ENCODE peak calls at places on chromosomes 5 and 9, in five cellular contexts. I, A, U, P and C are unnamed samples.

GRCh38 chr9:136172412-136173079 is 32.4 kb downstream of the LHX3 start:
- DNase-seq in I (peak), A (peak), U (no peak), P (no peak), C (no peak)

GRCh38 chr5:103031607-103032006 is 88.3 kb downstream of the GIN1 start:
- DNase-seq in I (no peak), A (no peak), U (no peak), P (no peak), C (no peak)

GRCh38 chr5:143775258-143775657 is 36.7 kb upstream of the HMHB1 start:
- DNase-seq in I (no peak), A (no peak), U (peak), P (no peak), C (no peak)

GRCh38 chr9:37787059-37787458 is 2.2 kb upstream of the EXOSC3 start:
- DNase-seq in I (peak), A (peak), U (no peak), P (no peak), C (no peak)

GRCh38 chr5:2353211-2353610 is 398.3 kb downstream of the IRX2 start:
- DNase-seq in I (no peak), A (no peak), U (no peak), P (no peak), C (no peak)

GRCh38 chr9:110110154-110110553 is 97.8 kb downstream of the C9orf152 start:
- DNase-seq in I (no peak), A (no peak), U (no peak), P (no peak), C (no peak)

GRCh38 chr9:129383005-129383414 is 204.9 kb upstream of the IER5L start:
- DNase-seq in I (peak), A (no peak), U (peak), P (no peak), C (peak)

GRCh38 chr9:134670851-134671281 is 29.3 kb downstream of the COL5A1 start:
- DNase-seq in I (no peak), A (no peak), U (no peak), P (no peak), C (no peak)

GRCh38 chr5:88826959-88827585 is 55.9 kb downstream of the MEF2C start:
- DNase-seq in I (peak), A (no peak), U (peak), P (no peak), C (peak)

GRCh38 chr5:133514456-133514855 is 97.9 kb downstream of the FSTL4 start:
- DNase-seq in I (no peak), A (no peak), U (no peak), P (no peak), C (no peak)

GRCh38 chr5:157554180-157555030 is 21.2 kb downstream of the ADAM19 start:
- DNase-seq in I (no peak), A (no peak), U (no peak), P (no peak), C (no peak)

GRCh38 chr5:80255425-80255751 is 460 bp downstream of the SERINC5 start:
- DNase-seq in I (no peak), A (no peak), U (peak), P (peak), C (peak)

GRCh38 chr5:31680528-31680927 is 41.6 kb downstream of the PDZD2 start:
- DNase-seq in I (no peak), A (no peak), U (no peak), P (no peak), C (no peak)

GRCh38 chr5:75450069-75450468 is 61.4 kb downstream of the CERT1 start:
- DNase-seq in I (no peak), A (no peak), U (no peak), P (no peak), C (peak)

GRCh38 chr9:89523948-89524347 is 26.0 kb upstream of the SEMA4D start:
- DNase-seq in I (no peak), A (no peak), U (peak), P (no peak), C (no peak)

GRCh38 chr5:66642538-66642937 is 46.3 kb downstream of the MAST4 start:
- DNase-seq in I (no peak), A (no peak), U (no peak), P (no peak), C (no peak)

GRCh38 chr5:3535414-3536211 is 60.0 kb upstream of the IRX1 start:
- DNase-seq in I (no peak), A (no peak), U (no peak), P (no peak), C (peak)

GRCh38 chr9:108108802-108109448 is 619.4 kb upstream of the KLF4 start:
- DNase-seq in I (no peak), A (no peak), U (peak), P (no peak), C (no peak)

GRCh38 chr5:116887104-116887503 is 312.5 kb upstream of the SEMA6A start:
- DNase-seq in I (no peak), A (no peak), U (no peak), P (no peak), C (no peak)

GRCh38 chr9:121781143-121781542 is 129.7 kb downstream of the DAB2IP start:
- DNase-seq in I (peak), A (no peak), U (no peak), P (no peak), C (no peak)

GRCh38 chr5:61603211-61603908 is 271.3 kb downstream of the ZSWIM6 start:
- DNase-seq in I (peak), A (no peak), U (peak), P (no peak), C (peak)

GRCh38 chr5:166699616-166700015 is 1591.8 kb upstream of the WWC1 start:
- DNase-seq in I (no peak), A (no peak), U (no peak), P (no peak), C (no peak)

GRCh38 chr5:150619359-150620230 is 20.9 kb upstream of the SYNPO start:
- DNase-seq in I (no peak), A (no peak), U (no peak), P (no peak), C (no peak)

GRCh38 chr9:72185561-72185960 is 36.3 kb downstream of the GDA start:
- DNase-seq in I (no peak), A (no peak), U (no peak), P (no peak), C (no peak)

GRCh38 chr9:121288874-121289553 is 21.1 kb downstream of the GSN start:
- DNase-seq in I (peak), A (peak), U (peak), P (peak), C (peak)

GRCh38 chr9:112094948-112095779 is 79.9 kb downstream of the SUSD1 start:
- DNase-seq in I (no peak), A (no peak), U (no peak), P (no peak), C (peak)

GRCh38 chr9:124392855-124393460 is 22.3 kb downstream of the PSMB7 start:
- DNase-seq in I (peak), A (no peak), U (peak), P (no peak), C (peak)

GRCh38 chr9:122131401-122131921 is 28.1 kb downstream of the NDUFA8 start:
- DNase-seq in I (peak), A (peak), U (no peak), P (no peak), C (no peak)

GRCh38 chr5:176153741-176154140 is 84.5 kb upstream of the SIMC1 start:
- DNase-seq in I (no peak), A (no peak), U (no peak), P (no peak), C (no peak)

GRCh38 chr9:79256691-79257213 is 315.0 kb upstream of the TLE4 start:
- DNase-seq in I (no peak), A (no peak), U (peak), P (peak), C (no peak)

GRCh38 chr5:93078082-93079038 is 502.7 kb downstream of the NR2F1-AS1 start:
- DNase-seq in I (no peak), A (no peak), U (peak), P (no peak), C (peak)

GRCh38 chr9:33117816-33118215 is 41.3 kb upstream of the SMU1 start:
- DNase-seq in I (no peak), A (no peak), U (no peak), P (no peak), C (no peak)

GRCh38 chr5:149177911-149178565 is 36.7 kb downstream of the ABLIM3 start:
- DNase-seq in I (no peak), A (no peak), U (no peak), P (no peak), C (peak)

GRCh38 chr9:15211994-15212501 is 95.0 kb downstream of the TTC39B start:
- DNase-seq in I (no peak), A (no peak), U (peak), P (no peak), C (no peak)

GRCh38 chr5:137752873-137753226 is 1.3 kb downstream of the HNRNPA0 start:
- DNase-seq in I (peak), A (peak), U (peak), P (no peak), C (peak)

GRCh38 chr5:77168187-77168883 is 42.1 kb upstream of the PDE8B start:
- DNase-seq in I (no peak), A (no peak), U (no peak), P (no peak), C (no peak)

GRCh38 chr5:90878549-90879196 is 320.1 kb downstream of the ADGRV1 start:
- DNase-seq in I (no peak), A (no peak), U (peak), P (no peak), C (peak)

GRCh38 chr5:55524816-55525215 is 9.9 kb downstream of the PLPP1 start:
- DNase-seq in I (no peak), A (no peak), U (no peak), P (no peak), C (no peak)

GRCh38 chr5:38870595-38870994 is 24.8 kb downstream of the OSMR start:
- DNase-seq in I (no peak), A (no peak), U (no peak), P (no peak), C (no peak)
- H2AK5ac ChIP-seq in I (no peak), A (no peak), U (no peak), P (no peak), C (no peak)

GRCh38 chr9:93246111-93246510 is 62.2 kb downstream of the WNK2 start:
- DNase-seq in I (no peak), A (no peak), U (no peak), P (no peak), C (peak)
- H2BK12ac ChIP-seq in I (no peak), A (no peak), U (no peak), P (no peak), C (no peak)

GRCh38 chr5:135850671-135851070 is 16.2 kb downstream of the SLC25A48 start:
- DNase-seq in I (no peak), A (no peak), U (no peak), P (no peak), C (no peak)
- H3K14ac ChIP-seq in I (no peak), A (no peak), U (no peak), P (no peak), C (no peak)

DNA sequence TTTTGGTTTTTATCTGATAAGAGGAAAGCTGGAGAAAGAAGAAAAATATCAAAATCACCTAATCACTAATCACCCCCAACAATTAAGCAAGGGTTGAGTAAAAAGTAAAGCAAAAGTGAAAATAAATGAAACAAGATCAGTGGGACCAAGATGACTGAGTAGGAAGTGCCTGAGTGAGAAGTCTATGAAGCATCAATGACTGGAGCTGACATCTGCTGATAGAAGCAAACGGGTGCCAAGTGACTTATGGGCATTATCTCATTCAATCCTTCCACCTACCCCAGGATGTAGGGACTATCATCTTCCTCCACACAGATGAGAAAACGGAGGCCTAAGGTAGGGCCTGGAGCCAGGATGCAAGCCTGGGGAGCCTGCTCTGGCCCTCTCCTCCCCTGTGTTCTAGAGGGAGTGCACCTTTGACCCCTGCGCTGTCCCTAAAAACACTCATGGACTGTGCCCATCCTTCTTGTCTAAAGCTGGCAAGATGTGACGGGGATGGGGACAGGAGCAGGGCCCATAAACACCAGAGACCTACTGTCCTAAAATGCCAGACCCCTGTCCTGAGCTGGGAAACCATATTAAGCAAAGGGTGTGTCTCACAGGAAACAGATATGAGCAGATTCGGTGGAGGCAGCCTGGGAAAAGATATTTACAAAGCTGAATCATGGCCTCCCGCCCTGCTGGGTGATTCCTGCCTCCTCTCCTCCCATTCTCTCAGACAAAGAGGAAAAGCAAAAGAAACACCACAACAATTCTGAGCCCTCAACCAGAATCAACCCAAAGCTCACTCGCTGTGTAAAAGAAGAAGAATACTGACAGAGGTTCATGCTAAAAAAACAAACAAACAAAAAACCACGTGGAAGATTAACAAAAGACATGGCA is 116.0 kb downstream of the AUH start:
- DNase-seq in I (no peak), A (no peak), U (no peak), P (no peak), C (no peak)
- H2AK5ac ChIP-seq in I (no peak), A (no peak), U (peak), P (no peak), C (no peak)

GRCh38 chr9:6441269-6441668 is 28.3 kb downstream of the UHRF2 start:
- DNase-seq in I (no peak), A (no peak), U (no peak), P (no peak), C (no peak)
- H2BK12ac ChIP-seq in I (no peak), A (no peak), U (no peak), P (no peak), C (no peak)

DNA sequence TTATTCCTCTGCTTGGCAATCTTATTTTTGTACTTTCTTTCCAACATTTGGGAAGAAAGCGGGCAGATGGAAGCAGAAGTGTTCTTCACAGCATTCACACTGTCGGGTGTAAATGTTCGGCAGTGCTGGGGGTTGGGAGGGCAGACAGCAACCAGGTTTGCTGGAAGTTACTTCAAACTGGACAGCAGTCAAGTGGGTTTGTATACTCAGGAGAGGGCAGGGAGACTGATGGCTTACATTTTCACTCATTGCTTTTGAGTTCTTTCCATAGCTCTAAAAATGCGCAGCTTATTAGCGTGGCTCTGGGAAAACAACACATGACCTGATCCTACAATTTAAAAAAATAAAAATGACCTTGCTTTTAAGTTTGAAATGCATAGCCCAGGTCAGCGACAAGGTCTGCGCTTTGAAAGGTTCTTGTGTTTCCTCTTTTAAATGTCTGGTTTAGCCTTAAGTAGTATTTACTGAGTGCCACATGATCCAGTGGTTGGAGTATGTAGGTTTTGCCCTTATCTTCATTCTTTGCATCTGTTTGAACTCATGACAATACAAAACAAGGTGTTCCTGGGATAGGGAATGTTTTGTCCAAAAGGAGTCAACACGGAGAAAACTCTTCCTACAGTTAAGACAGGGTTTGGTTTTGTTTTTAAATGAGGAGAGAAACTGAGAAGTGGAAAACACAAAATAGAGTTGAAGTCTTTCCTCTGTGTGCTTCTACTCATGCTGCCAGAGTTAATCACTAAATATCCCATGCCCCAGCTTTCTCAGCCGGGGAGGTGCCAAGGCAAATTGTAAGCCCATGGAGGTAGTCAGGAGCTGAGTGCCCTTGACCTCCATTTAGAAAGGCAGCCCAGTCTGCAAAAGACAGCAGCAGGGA is 132.7 kb upstream of the DMRT1 start:
- DNase-seq in I (no peak), A (no peak), U (peak), P (no peak), C (no peak)
- H3K14ac ChIP-seq in I (no peak), A (no peak), U (peak), P (no peak), C (peak)